ENCODE peak calls at places on chromosomes 12 and 14, in five cellular contexts. One of them, this sample, is unnamed.

GRCh38 chr12:112936264-112936663 is 2.0 kb upstream of the OAS3 start:
- DNase-seq in GM12878: no peak
- DNase-seq in H1: no peak
- DNase-seq in HepG2: no peak
- DNase-seq in K562: no peak
- DNase-seq in this sample: no peak

GRCh38 chr12:116421785-116422538 is 137.2 kb upstream of the MAP1LC3B2 start:
- DNase-seq in GM12878: no peak
- DNase-seq in H1: no peak
- DNase-seq in HepG2: no peak
- DNase-seq in K562: no peak
- DNase-seq in this sample: no peak

GRCh38 chr12:81949721-81950120 is 190.6 kb upstream of the PPFIA2 start:
- DNase-seq in GM12878: no peak
- DNase-seq in H1: no peak
- DNase-seq in HepG2: no peak
- DNase-seq in K562: no peak
- DNase-seq in this sample: no peak

GRCh38 chr14:40574780-40575179 is 1031.9 kb upstream of the LRFN5 start:
- DNase-seq in GM12878: no peak
- DNase-seq in H1: no peak
- DNase-seq in HepG2: no peak
- DNase-seq in K562: no peak
- DNase-seq in this sample: no peak

GRCh38 chr12:66052988-66053615 is 77.4 kb downstream of the LLPH start:
- DNase-seq in GM12878: no peak
- DNase-seq in H1: no peak
- DNase-seq in HepG2: no peak
- DNase-seq in K562: no peak
- DNase-seq in this sample: no peak

GRCh38 chr14:35180179-35180578 is 57.8 kb downstream of the PRORP start:
- DNase-seq in GM12878: no peak
- DNase-seq in H1: no peak
- DNase-seq in HepG2: no peak
- DNase-seq in K562: no peak
- DNase-seq in this sample: no peak

GRCh38 chr12:26058308-26058707 is 66.5 kb downstream of the BHLHE41 start:
- DNase-seq in GM12878: no peak
- DNase-seq in H1: no peak
- DNase-seq in HepG2: no peak
- DNase-seq in K562: peak
- DNase-seq in this sample: no peak

GRCh38 chr14:102440392-102440791 is 69.2 kb downstream of the ANKRD9 start:
- DNase-seq in GM12878: no peak
- DNase-seq in H1: no peak
- DNase-seq in HepG2: no peak
- DNase-seq in K562: no peak
- DNase-seq in this sample: no peak

GRCh38 chr12:125210104-125210755 is 145.0 kb downstream of the AACS start:
- DNase-seq in GM12878: no peak
- DNase-seq in H1: no peak
- DNase-seq in HepG2: no peak
- DNase-seq in K562: no peak
- DNase-seq in this sample: no peak

GRCh38 chr12:92574046-92574783 is 128.6 kb upstream of the PLEKHG7 start:
- DNase-seq in GM12878: no peak
- DNase-seq in H1: no peak
- DNase-seq in HepG2: peak
- DNase-seq in K562: no peak
- DNase-seq in this sample: peak

GRCh38 chr12:11707535-11707934 is 58.1 kb downstream of the ETV6 start:
- DNase-seq in GM12878: no peak
- DNase-seq in H1: no peak
- DNase-seq in HepG2: no peak
- DNase-seq in K562: no peak
- DNase-seq in this sample: no peak

GRCh38 chr12:20028033-20028432 is 340.3 kb upstream of the PDE3A start:
- DNase-seq in GM12878: no peak
- DNase-seq in H1: no peak
- DNase-seq in HepG2: no peak
- DNase-seq in K562: no peak
- DNase-seq in this sample: no peak

GRCh38 chr12:39319180-39319579 is 123.7 kb downstream of the KIF21A start:
- DNase-seq in GM12878: no peak
- DNase-seq in H1: no peak
- DNase-seq in HepG2: no peak
- DNase-seq in K562: no peak
- DNase-seq in this sample: no peak

GRCh38 chr14:81400852-81401251 is 728 bp upstream of the STON2 start:
- DNase-seq in GM12878: no peak
- DNase-seq in H1: no peak
- DNase-seq in HepG2: no peak
- DNase-seq in K562: no peak
- DNase-seq in this sample: no peak

GRCh38 chr12:66241061-66242043 is 52.3 kb downstream of the IRAK3 start:
- DNase-seq in GM12878: no peak
- DNase-seq in H1: no peak
- DNase-seq in HepG2: no peak
- DNase-seq in K562: no peak
- DNase-seq in this sample: no peak

GRCh38 chr14:55914771-55915170 is 203.4 kb upstream of the PELI2 start:
- DNase-seq in GM12878: no peak
- DNase-seq in H1: no peak
- DNase-seq in HepG2: no peak
- DNase-seq in K562: no peak
- DNase-seq in this sample: no peak

DNA sequence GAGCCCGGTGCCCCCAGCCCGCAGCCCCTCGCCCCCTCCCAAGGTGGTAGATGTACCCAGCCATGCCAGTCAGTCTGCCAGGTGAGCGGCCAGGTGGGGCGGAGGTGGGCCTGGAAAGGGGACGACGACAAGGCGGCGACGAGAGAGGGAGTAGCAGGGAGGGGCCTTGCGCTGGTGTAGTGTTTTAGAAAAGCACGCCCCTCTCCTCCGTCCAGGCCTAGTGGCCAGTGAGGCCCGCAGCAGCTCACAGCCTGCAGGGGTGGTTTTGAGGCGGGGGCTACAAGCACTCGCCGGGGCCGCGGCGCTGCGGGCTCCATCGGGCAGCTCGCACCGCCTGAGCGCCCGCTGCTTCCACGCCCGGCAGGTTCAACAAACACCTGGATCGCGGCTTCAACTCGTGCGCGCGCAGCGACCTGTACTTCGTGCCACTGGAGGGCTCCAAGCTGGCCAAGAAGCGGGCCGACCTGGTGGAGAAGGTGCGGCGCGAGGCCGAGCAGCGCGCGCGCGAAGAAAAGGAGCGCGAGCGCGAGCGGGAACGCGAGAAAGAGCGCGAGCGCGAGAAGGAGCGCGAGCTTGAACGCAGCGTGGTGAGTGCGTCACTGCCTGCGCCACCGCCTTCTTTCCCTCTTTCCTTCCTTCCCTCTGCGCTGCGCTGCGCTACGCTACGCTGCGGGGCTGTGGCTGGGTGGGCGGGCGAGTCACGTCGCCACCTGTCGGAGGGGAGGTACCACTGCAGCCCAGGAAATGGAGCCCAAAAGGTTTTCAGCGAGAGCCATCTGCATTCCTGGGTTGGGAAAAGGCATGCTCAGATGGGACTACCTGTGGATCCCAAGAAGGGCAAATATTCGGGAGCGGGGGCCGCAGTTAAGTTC is 5.9 kb upstream of the RNU7-1 start:
- DNase-seq in GM12878: peak
- DNase-seq in H1: no peak
- DNase-seq in HepG2: peak
- DNase-seq in K562: peak
- DNase-seq in this sample: peak
- TF ChIP-seq ATF2 in GM12878: no peak
- TF ChIP-seq ATF2 in H1: peak
- TF ChIP-seq ATF2 in HepG2: peak
- TF ChIP-seq ATF2 in K562: no peak
- TF ChIP-seq ATF2 in this sample: no peak

DNA sequence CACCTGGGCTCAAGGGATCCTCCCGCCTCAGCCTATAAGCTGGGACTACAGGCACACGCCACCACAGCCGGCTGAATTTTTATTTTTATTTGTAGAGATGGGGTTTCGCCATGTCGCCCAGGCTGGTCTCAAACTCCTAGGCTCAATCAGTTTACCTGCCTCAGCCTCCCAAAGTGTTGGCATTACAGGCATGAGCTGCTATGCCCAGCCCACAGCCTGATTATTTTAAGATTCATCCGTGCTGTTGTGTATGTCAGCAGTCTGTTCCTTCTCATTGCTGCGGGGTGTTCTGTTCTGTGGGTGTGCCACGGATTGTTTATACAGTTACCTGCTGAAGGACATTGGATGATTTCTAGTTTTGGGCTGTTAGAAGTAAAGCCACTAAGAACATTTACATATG is 9.6 kb upstream of the EP400 start:
- DNase-seq in GM12878: no peak
- DNase-seq in H1: no peak
- DNase-seq in HepG2: no peak
- DNase-seq in K562: no peak
- DNase-seq in this sample: no peak
- TF ChIP-seq ATF2 in GM12878: no peak
- TF ChIP-seq ATF2 in H1: no peak
- TF ChIP-seq ATF2 in HepG2: no peak
- TF ChIP-seq ATF2 in K562: no peak
- TF ChIP-seq ATF2 in this sample: no peak

DNA sequence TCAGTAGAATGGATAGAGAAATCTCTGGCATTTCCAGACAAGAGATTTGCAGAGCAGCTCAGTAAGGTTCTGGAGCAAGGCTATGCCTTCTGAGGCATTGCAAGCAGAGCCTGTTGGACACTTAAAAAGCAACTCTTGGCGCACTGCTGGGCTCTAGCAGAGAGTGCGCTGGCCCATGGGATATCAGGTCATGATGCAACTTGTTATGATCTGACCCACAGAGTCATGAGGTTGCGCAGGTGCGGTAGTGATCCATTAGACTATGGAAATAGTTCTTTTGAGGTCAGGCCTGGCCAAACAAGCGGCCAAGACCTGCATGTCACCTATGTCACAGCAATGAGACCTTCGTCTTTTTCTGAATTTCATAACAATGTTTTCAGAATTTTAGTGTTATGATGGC is 168.6 kb downstream of the TMTC3 start:
- DNase-seq in GM12878: no peak
- DNase-seq in H1: no peak
- DNase-seq in HepG2: no peak
- DNase-seq in K562: no peak
- DNase-seq in this sample: no peak
- TF ChIP-seq ATF2 in GM12878: no peak
- TF ChIP-seq ATF2 in H1: no peak
- TF ChIP-seq ATF2 in HepG2: no peak
- TF ChIP-seq ATF2 in K562: no peak
- TF ChIP-seq ATF2 in this sample: no peak

GRCh38 chr14:106578479-106578878 is 1052.1 kb downstream of the TMEM121 start:
- DNase-seq in GM12878: no peak
- DNase-seq in H1: no peak
- DNase-seq in HepG2: no peak
- DNase-seq in K562: no peak
- DNase-seq in this sample: no peak

DNA sequence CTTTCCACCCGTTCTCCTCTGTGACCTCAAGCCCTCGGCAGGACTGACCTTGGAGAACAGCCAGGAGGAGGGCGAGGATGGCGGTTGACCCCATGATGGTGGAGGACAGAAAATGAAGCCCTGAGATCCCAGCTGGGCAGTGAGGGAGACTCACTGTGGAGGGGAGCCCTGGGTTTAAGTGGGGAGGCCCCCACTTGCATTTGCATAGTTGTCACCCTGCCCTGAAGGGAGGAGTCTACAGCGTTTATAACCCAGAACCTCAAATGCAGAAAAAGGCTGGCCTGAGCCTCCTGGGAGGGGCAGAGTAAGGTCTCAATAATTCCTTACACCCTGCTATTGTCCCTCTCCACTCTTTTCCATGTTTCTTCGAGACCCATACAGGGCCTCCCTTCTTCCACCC is 1052.7 kb downstream of the TMEM121 start:
- DNase-seq in GM12878: no peak
- DNase-seq in H1: no peak
- DNase-seq in HepG2: no peak
- DNase-seq in K562: no peak
- DNase-seq in this sample: no peak
- TF ChIP-seq ATF2 in GM12878: no peak
- TF ChIP-seq ATF2 in H1: no peak
- TF ChIP-seq ATF2 in HepG2: no peak
- TF ChIP-seq ATF2 in K562: no peak
- TF ChIP-seq ATF2 in this sample: no peak

GRCh38 chr12:107973950-107974349 is 155.1 kb upstream of the WSCD2 start:
- DNase-seq in GM12878: no peak
- DNase-seq in H1: no peak
- DNase-seq in HepG2: no peak
- DNase-seq in K562: no peak
- DNase-seq in this sample: no peak

DNA sequence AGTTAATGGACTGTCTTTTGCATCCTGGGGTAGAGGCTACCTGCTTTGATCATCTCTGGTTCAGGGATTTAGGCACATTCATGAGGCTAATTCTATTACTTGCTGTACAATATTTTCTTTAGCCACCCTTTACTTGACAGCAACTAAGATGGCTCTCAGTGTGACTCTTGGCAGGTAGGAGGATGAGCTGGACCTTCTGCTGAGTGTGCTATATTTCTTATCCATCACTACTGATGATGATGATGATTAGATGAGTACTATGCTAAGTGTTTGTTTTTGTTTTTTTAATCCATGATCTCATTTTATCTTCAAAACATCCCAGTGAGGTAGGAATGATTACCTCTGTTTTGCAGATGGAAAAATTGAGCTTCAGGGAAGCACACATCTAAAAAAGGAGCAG is 152.8 kb upstream of the WSCD2 start:
- DNase-seq in GM12878: no peak
- DNase-seq in H1: no peak
- DNase-seq in HepG2: no peak
- DNase-seq in K562: no peak
- DNase-seq in this sample: no peak
- TF ChIP-seq ATF2 in GM12878: no peak
- TF ChIP-seq ATF2 in H1: no peak
- TF ChIP-seq ATF2 in HepG2: no peak
- TF ChIP-seq ATF2 in K562: no peak
- TF ChIP-seq ATF2 in this sample: no peak